ENCODE peak calls at places on chromosomes 1 and 21, in ten cellular contexts. One of them, this sample, is unnamed.

GRCh38 chr21:40102682-40103081 is 235.4 kb downstream of the PCP4 start:
- DNase-seq in heart left ventricle: no peak
- DNase-seq in ovary: no peak
- DNase-seq in pancreas: no peak
- DNase-seq in AG09309: no peak
- DNase-seq in fibroblast of villous mesenchyme: no peak
- DNase-seq in naive thymus-derived CD4-positive, alpha-beta T cell: no peak
- DNase-seq in choroid plexus epithelial cell: no peak
- DNase-seq in cardiac muscle cell: no peak
- DNase-seq in small intestine: no peak
- DNase-seq in this sample: no peak

GRCh38 chr1:41384579-41384978 is 23.3 kb downstream of the FOXO6 start:
- DNase-seq in heart left ventricle: no peak
- DNase-seq in ovary: no peak
- DNase-seq in pancreas: no peak
- DNase-seq in AG09309: no peak
- DNase-seq in fibroblast of villous mesenchyme: no peak
- DNase-seq in naive thymus-derived CD4-positive, alpha-beta T cell: no peak
- DNase-seq in choroid plexus epithelial cell: no peak
- DNase-seq in cardiac muscle cell: no peak
- DNase-seq in small intestine: no peak
- DNase-seq in this sample: no peak

GRCh38 chr1:19121192-19121591 is 88.9 kb downstream of the UBR4 start:
- DNase-seq in heart left ventricle: no peak
- DNase-seq in ovary: no peak
- DNase-seq in pancreas: no peak
- DNase-seq in AG09309: no peak
- DNase-seq in fibroblast of villous mesenchyme: no peak
- DNase-seq in naive thymus-derived CD4-positive, alpha-beta T cell: no peak
- DNase-seq in choroid plexus epithelial cell: no peak
- DNase-seq in cardiac muscle cell: no peak
- DNase-seq in small intestine: peak; percentile 88
- DNase-seq in this sample: no peak

GRCh38 chr21:42213082-42213774 is 5.7 kb upstream of the ABCG1 start:
- DNase-seq in heart left ventricle: no peak
- DNase-seq in ovary: no peak
- DNase-seq in pancreas: no peak
- DNase-seq in AG09309: no peak
- DNase-seq in fibroblast of villous mesenchyme: no peak
- DNase-seq in naive thymus-derived CD4-positive, alpha-beta T cell: peak; percentile 15
- DNase-seq in choroid plexus epithelial cell: no peak
- DNase-seq in cardiac muscle cell: no peak
- DNase-seq in small intestine: no peak
- DNase-seq in this sample: no peak

GRCh38 chr1:160794396-160794795 is 1.6 kb upstream of the LY9 start:
- DNase-seq in heart left ventricle: no peak
- DNase-seq in ovary: no peak
- DNase-seq in pancreas: no peak
- DNase-seq in AG09309: no peak
- DNase-seq in fibroblast of villous mesenchyme: no peak
- DNase-seq in naive thymus-derived CD4-positive, alpha-beta T cell: no peak
- DNase-seq in choroid plexus epithelial cell: no peak
- DNase-seq in cardiac muscle cell: no peak
- DNase-seq in small intestine: no peak
- DNase-seq in this sample: no peak

GRCh38 chr1:38622197-38622596 is 237.4 kb downstream of the RRAGC start:
- DNase-seq in heart left ventricle: no peak
- DNase-seq in ovary: no peak
- DNase-seq in pancreas: no peak
- DNase-seq in AG09309: no peak
- DNase-seq in fibroblast of villous mesenchyme: no peak
- DNase-seq in naive thymus-derived CD4-positive, alpha-beta T cell: no peak
- DNase-seq in choroid plexus epithelial cell: no peak
- DNase-seq in cardiac muscle cell: no peak
- DNase-seq in small intestine: no peak
- DNase-seq in this sample: no peak

GRCh38 chr1:45305231-45305630 is 21.5 kb upstream of the HPDL start:
- DNase-seq in heart left ventricle: no peak
- DNase-seq in ovary: no peak
- DNase-seq in pancreas: no peak
- DNase-seq in AG09309: no peak
- DNase-seq in fibroblast of villous mesenchyme: no peak
- DNase-seq in naive thymus-derived CD4-positive, alpha-beta T cell: no peak
- DNase-seq in choroid plexus epithelial cell: no peak
- DNase-seq in cardiac muscle cell: no peak
- DNase-seq in small intestine: no peak
- DNase-seq in this sample: no peak

GRCh38 chr1:205172729-205173366 is 38.7 kb downstream of the DSTYK start:
- DNase-seq in heart left ventricle: no peak
- DNase-seq in ovary: no peak
- DNase-seq in pancreas: no peak
- DNase-seq in AG09309: peak; percentile 90
- DNase-seq in fibroblast of villous mesenchyme: peak; percentile 93
- DNase-seq in naive thymus-derived CD4-positive, alpha-beta T cell: no peak
- DNase-seq in choroid plexus epithelial cell: peak; percentile 98
- DNase-seq in cardiac muscle cell: no peak
- DNase-seq in small intestine: no peak
- DNase-seq in this sample: no peak

GRCh38 chr21:37538971-37539590 is 172.5 kb downstream of the DYRK1A start:
- DNase-seq in heart left ventricle: no peak
- DNase-seq in ovary: no peak
- DNase-seq in pancreas: no peak
- DNase-seq in AG09309: no peak
- DNase-seq in fibroblast of villous mesenchyme: no peak
- DNase-seq in naive thymus-derived CD4-positive, alpha-beta T cell: no peak
- DNase-seq in choroid plexus epithelial cell: no peak
- DNase-seq in cardiac muscle cell: no peak
- DNase-seq in small intestine: no peak
- DNase-seq in this sample: no peak

GRCh38 chr1:84271452-84272273 is 29.8 kb upstream of the SAMD13 start:
- DNase-seq in heart left ventricle: no peak
- DNase-seq in ovary: no peak
- DNase-seq in pancreas: no peak
- DNase-seq in AG09309: no peak
- DNase-seq in fibroblast of villous mesenchyme: peak; percentile 85
- DNase-seq in naive thymus-derived CD4-positive, alpha-beta T cell: no peak
- DNase-seq in choroid plexus epithelial cell: peak; percentile 72
- DNase-seq in cardiac muscle cell: peak; percentile 6
- DNase-seq in small intestine: peak; percentile 41
- DNase-seq in this sample: peak; percentile 11

GRCh38 chr1:1461721-1462317 is 9.7 kb upstream of the ATAD3B start:
- DNase-seq in heart left ventricle: no peak
- DNase-seq in ovary: no peak
- DNase-seq in pancreas: no peak
- DNase-seq in AG09309: no peak
- DNase-seq in fibroblast of villous mesenchyme: no peak
- DNase-seq in naive thymus-derived CD4-positive, alpha-beta T cell: no peak
- DNase-seq in choroid plexus epithelial cell: no peak
- DNase-seq in cardiac muscle cell: no peak
- DNase-seq in small intestine: no peak
- DNase-seq in this sample: no peak

GRCh38 chr1:232428036-232428600 is 201.8 kb downstream of the SIPA1L2 start:
- DNase-seq in heart left ventricle: no peak
- DNase-seq in ovary: no peak
- DNase-seq in pancreas: no peak
- DNase-seq in AG09309: no peak
- DNase-seq in fibroblast of villous mesenchyme: peak; percentile 19
- DNase-seq in naive thymus-derived CD4-positive, alpha-beta T cell: no peak
- DNase-seq in choroid plexus epithelial cell: no peak
- DNase-seq in cardiac muscle cell: no peak
- DNase-seq in small intestine: no peak
- DNase-seq in this sample: no peak

GRCh38 chr1:36088265-36088576 is 471 bp upstream of the ADPRS start:
- DNase-seq in heart left ventricle: no peak
- DNase-seq in ovary: no peak
- DNase-seq in pancreas: no peak
- DNase-seq in AG09309: no peak
- DNase-seq in fibroblast of villous mesenchyme: no peak
- DNase-seq in naive thymus-derived CD4-positive, alpha-beta T cell: no peak
- DNase-seq in choroid plexus epithelial cell: no peak
- DNase-seq in cardiac muscle cell: no peak
- DNase-seq in small intestine: no peak
- DNase-seq in this sample: no peak

GRCh38 chr1:67766117-67766978 is 66.9 kb downstream of the GNG12 start:
- DNase-seq in heart left ventricle: peak; percentile 31
- DNase-seq in ovary: peak; percentile 74
- DNase-seq in pancreas: no peak
- DNase-seq in AG09309: no peak
- DNase-seq in fibroblast of villous mesenchyme: peak; percentile 70
- DNase-seq in naive thymus-derived CD4-positive, alpha-beta T cell: peak; percentile 40
- DNase-seq in choroid plexus epithelial cell: peak; percentile 81
- DNase-seq in cardiac muscle cell: peak; percentile 71
- DNase-seq in small intestine: peak; percentile 53
- DNase-seq in this sample: no peak
- H3K4me3 ChIP-seq in heart left ventricle: peak overlapping the region; percentile 39
- H3K4me3 ChIP-seq in ovary: peak overlapping the region; percentile 19
- H3K4me3 ChIP-seq in pancreas: no peak overlapping the region
- H3K4me3 ChIP-seq in AG09309: no peak overlapping the region
- H3K4me3 ChIP-seq in fibroblast of villous mesenchyme: peak overlapping the region; percentile 36
- H3K4me3 ChIP-seq in naive thymus-derived CD4-positive, alpha-beta T cell: no peak overlapping the region
- H3K4me3 ChIP-seq in choroid plexus epithelial cell: peak overlapping the region; percentile 47
- H3K4me3 ChIP-seq in cardiac muscle cell: no peak overlapping the region
- H3K4me3 ChIP-seq in small intestine: no peak overlapping the region
- H3K4me3 ChIP-seq in this sample: no peak overlapping the region

GRCh38 chr1:6028042-6028895 is 17.4 kb upstream of the KCNAB2 start:
- DNase-seq in heart left ventricle: peak; percentile 38
- DNase-seq in ovary: no peak
- DNase-seq in pancreas: no peak
- DNase-seq in AG09309: no peak
- DNase-seq in fibroblast of villous mesenchyme: no peak
- DNase-seq in naive thymus-derived CD4-positive, alpha-beta T cell: peak; percentile 58
- DNase-seq in choroid plexus epithelial cell: peak; percentile 19
- DNase-seq in cardiac muscle cell: no peak
- DNase-seq in small intestine: peak; percentile 47
- DNase-seq in this sample: no peak

GRCh38 chr1:6027591-6027990 is 18.1 kb upstream of the KCNAB2 start:
- DNase-seq in heart left ventricle: no peak
- DNase-seq in ovary: no peak
- DNase-seq in pancreas: no peak
- DNase-seq in AG09309: no peak
- DNase-seq in fibroblast of villous mesenchyme: no peak
- DNase-seq in naive thymus-derived CD4-positive, alpha-beta T cell: no peak
- DNase-seq in choroid plexus epithelial cell: no peak
- DNase-seq in cardiac muscle cell: no peak
- DNase-seq in small intestine: no peak
- DNase-seq in this sample: no peak

GRCh38 chr1:6030547-6031261 is 15.0 kb upstream of the KCNAB2 start:
- DNase-seq in heart left ventricle: no peak
- DNase-seq in ovary: no peak
- DNase-seq in pancreas: no peak
- DNase-seq in AG09309: no peak
- DNase-seq in fibroblast of villous mesenchyme: no peak
- DNase-seq in naive thymus-derived CD4-positive, alpha-beta T cell: no peak
- DNase-seq in choroid plexus epithelial cell: no peak
- DNase-seq in cardiac muscle cell: no peak
- DNase-seq in small intestine: no peak
- DNase-seq in this sample: no peak

GRCh38 chr1:6029351-6029750 is 16.3 kb upstream of the KCNAB2 start:
- DNase-seq in heart left ventricle: no peak
- DNase-seq in ovary: no peak
- DNase-seq in pancreas: no peak
- DNase-seq in AG09309: no peak
- DNase-seq in fibroblast of villous mesenchyme: no peak
- DNase-seq in naive thymus-derived CD4-positive, alpha-beta T cell: no peak
- DNase-seq in choroid plexus epithelial cell: no peak
- DNase-seq in cardiac muscle cell: no peak
- DNase-seq in small intestine: no peak
- DNase-seq in this sample: no peak

DNA sequence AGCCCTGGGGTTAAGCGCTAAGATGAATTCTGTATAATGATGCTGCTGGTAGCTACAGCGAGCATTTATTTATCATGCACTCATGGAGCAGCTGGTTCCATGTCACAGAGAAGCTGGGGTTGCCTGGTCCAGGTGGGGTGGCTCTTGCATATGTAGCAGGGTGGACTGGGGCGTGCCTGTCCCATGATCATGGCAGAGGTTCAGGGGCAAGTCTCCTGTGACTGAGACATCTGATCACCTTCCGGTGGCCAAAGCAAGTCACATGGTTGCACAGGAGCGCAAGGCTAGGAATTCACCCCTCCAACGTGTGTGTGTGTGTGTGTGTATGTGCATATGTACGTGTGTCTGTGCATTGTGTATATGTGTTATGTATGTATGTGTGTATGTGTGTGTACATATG is 15.5 kb upstream of the KCNAB2 start:
- DNase-seq in heart left ventricle: no peak
- DNase-seq in ovary: no peak
- DNase-seq in pancreas: no peak
- DNase-seq in AG09309: no peak
- DNase-seq in fibroblast of villous mesenchyme: no peak
- DNase-seq in naive thymus-derived CD4-positive, alpha-beta T cell: no peak
- DNase-seq in choroid plexus epithelial cell: no peak
- DNase-seq in cardiac muscle cell: no peak
- DNase-seq in small intestine: no peak
- DNase-seq in this sample: no peak
- H3K4me3 ChIP-seq in heart left ventricle: no peak overlapping the region
- H3K4me3 ChIP-seq in ovary: no peak overlapping the region
- H3K4me3 ChIP-seq in pancreas: no peak overlapping the region
- H3K4me3 ChIP-seq in AG09309: no peak overlapping the region
- H3K4me3 ChIP-seq in fibroblast of villous mesenchyme: no peak overlapping the region
- H3K4me3 ChIP-seq in naive thymus-derived CD4-positive, alpha-beta T cell: no peak overlapping the region
- H3K4me3 ChIP-seq in choroid plexus epithelial cell: no peak overlapping the region
- H3K4me3 ChIP-seq in cardiac muscle cell: no peak overlapping the region
- H3K4me3 ChIP-seq in small intestine: no peak overlapping the region
- H3K4me3 ChIP-seq in this sample: no peak overlapping the region

GRCh38 chr1:6002714-6003501 is 10.7 kb upstream of the NPHP4 start:
- DNase-seq in heart left ventricle: peak; percentile 61
- DNase-seq in ovary: peak; percentile 23
- DNase-seq in pancreas: no peak
- DNase-seq in AG09309: no peak
- DNase-seq in fibroblast of villous mesenchyme: no peak
- DNase-seq in naive thymus-derived CD4-positive, alpha-beta T cell: no peak
- DNase-seq in choroid plexus epithelial cell: no peak
- DNase-seq in cardiac muscle cell: no peak
- DNase-seq in small intestine: no peak
- DNase-seq in this sample: no peak
- H3K4me3 ChIP-seq in heart left ventricle: peak overlapping the region; percentile 44
- H3K4me3 ChIP-seq in ovary: no peak overlapping the region
- H3K4me3 ChIP-seq in pancreas: no peak overlapping the region
- H3K4me3 ChIP-seq in AG09309: no peak overlapping the region
- H3K4me3 ChIP-seq in fibroblast of villous mesenchyme: no peak overlapping the region
- H3K4me3 ChIP-seq in naive thymus-derived CD4-positive, alpha-beta T cell: no peak overlapping the region
- H3K4me3 ChIP-seq in choroid plexus epithelial cell: no peak overlapping the region
- H3K4me3 ChIP-seq in cardiac muscle cell: no peak overlapping the region
- H3K4me3 ChIP-seq in small intestine: no peak overlapping the region
- H3K4me3 ChIP-seq in this sample: no peak overlapping the region

GRCh38 chr1:3747903-3748302 is 4.3 kb upstream of the CCDC27 start:
- DNase-seq in heart left ventricle: no peak
- DNase-seq in ovary: peak; percentile 27
- DNase-seq in pancreas: no peak
- DNase-seq in AG09309: no peak
- DNase-seq in fibroblast of villous mesenchyme: no peak
- DNase-seq in naive thymus-derived CD4-positive, alpha-beta T cell: no peak
- DNase-seq in choroid plexus epithelial cell: no peak
- DNase-seq in cardiac muscle cell: no peak
- DNase-seq in small intestine: no peak
- DNase-seq in this sample: no peak
- H3K4me3 ChIP-seq in heart left ventricle: peak overlapping the region; percentile 99
- H3K4me3 ChIP-seq in ovary: peak overlapping the region; percentile 78
- H3K4me3 ChIP-seq in pancreas: no peak overlapping the region
- H3K4me3 ChIP-seq in AG09309: peak overlapping the region; percentile 59
- H3K4me3 ChIP-seq in fibroblast of villous mesenchyme: peak overlapping the region; percentile 71
- H3K4me3 ChIP-seq in naive thymus-derived CD4-positive, alpha-beta T cell: peak overlapping the region; percentile 52
- H3K4me3 ChIP-seq in choroid plexus epithelial cell: no peak overlapping the region
- H3K4me3 ChIP-seq in cardiac muscle cell: no peak overlapping the region
- H3K4me3 ChIP-seq in small intestine: no peak overlapping the region
- H3K4me3 ChIP-seq in this sample: no peak overlapping the region

GRCh38 chr1:91766883-91767282 is 119.1 kb downstream of the TGFBR3 start:
- DNase-seq in heart left ventricle: no peak
- DNase-seq in ovary: no peak
- DNase-seq in pancreas: no peak
- DNase-seq in AG09309: no peak
- DNase-seq in fibroblast of villous mesenchyme: no peak
- DNase-seq in naive thymus-derived CD4-positive, alpha-beta T cell: no peak
- DNase-seq in choroid plexus epithelial cell: no peak
- DNase-seq in cardiac muscle cell: no peak
- DNase-seq in small intestine: no peak
- DNase-seq in this sample: no peak
- H3K4me3 ChIP-seq in heart left ventricle: no peak overlapping the region
- H3K4me3 ChIP-seq in ovary: no peak overlapping the region
- H3K4me3 ChIP-seq in pancreas: no peak overlapping the region
- H3K4me3 ChIP-seq in AG09309: no peak overlapping the region
- H3K4me3 ChIP-seq in fibroblast of villous mesenchyme: no peak overlapping the region
- H3K4me3 ChIP-seq in naive thymus-derived CD4-positive, alpha-beta T cell: no peak overlapping the region
- H3K4me3 ChIP-seq in choroid plexus epithelial cell: no peak overlapping the region
- H3K4me3 ChIP-seq in cardiac muscle cell: no peak overlapping the region
- H3K4me3 ChIP-seq in small intestine: no peak overlapping the region
- H3K4me3 ChIP-seq in this sample: no peak overlapping the region